ENCODE peak calls at places on chromosomes 11 and 22, in six cellular contexts. S, F, Y, E, A and D are unnamed samples.

GRCh38 chr11:16958833-16959232 is 55.4 kb downstream of the PLEKHA7 start:
- DNase-seq in S (no peak), F (no peak), Y (peak), E (no peak), A (no peak), D (no peak)

GRCh38 chr11:16881074-16881709 is 133.0 kb downstream of the PLEKHA7 start:
- DNase-seq in S (peak), F (no peak), Y (peak), E (peak), A (peak), D (peak)

GRCh38 chr11:128735935-128736610 is 42.2 kb downstream of the FLI1 start:
- DNase-seq in S (no peak), F (no peak), Y (no peak), E (no peak), A (no peak), D (no peak)

GRCh38 chr22:23517804-23518380 is 62.2 kb downstream of the IGLL1 start:
- DNase-seq in S (no peak), F (no peak), Y (no peak), E (no peak), A (no peak), D (no peak)

GRCh38 chr11:106585061-106585460 is 433.2 kb downstream of the GUCY1A2 start:
- DNase-seq in S (no peak), F (peak), Y (no peak), E (peak), A (no peak), D (no peak)

GRCh38 chr11:75577198-75577597 is 15.1 kb downstream of the SERPINH1 start:
- DNase-seq in S (no peak), F (no peak), Y (peak), E (no peak), A (peak), D (no peak)

GRCh38 chr22:50577987-50578775 is at the start of gene CPT1B:
- DNase-seq in S (peak), F (no peak), Y (peak), E (no peak), A (peak), D (no peak)

GRCh38 chr22:49904040-49904369 is 14.2 kb downstream of the ALG12 start:
- DNase-seq in S (no peak), F (no peak), Y (no peak), E (no peak), A (no peak), D (no peak)

GRCh38 chr22:36486619-36487384 is 5.4 kb upstream of the TXN2 start:
- DNase-seq in S (no peak), F (peak), Y (no peak), E (peak), A (peak), D (no peak)

GRCh38 chr11:2796091-2796490 is 89.5 kb downstream of the CDKN1C start:
- DNase-seq in S (peak), F (no peak), Y (no peak), E (no peak), A (no peak), D (no peak)

GRCh38 chr11:44711113-44711512 is 15.6 kb upstream of the TSPAN18 start:
- DNase-seq in S (no peak), F (no peak), Y (no peak), E (no peak), A (no peak), D (no peak)

GRCh38 chr22:42683599-42684283 is 34.5 kb upstream of the CYB5R3 start:
- DNase-seq in S (peak), F (no peak), Y (no peak), E (no peak), A (peak), D (no peak)

GRCh38 chr11:71478216-71478840 is 25.3 kb downstream of the NADSYN1 start:
- DNase-seq in S (no peak), F (no peak), Y (no peak), E (no peak), A (no peak), D (no peak)

GRCh38 chr11:59224419-59224928 is 11.7 kb upstream of the MPEG1 start:
- DNase-seq in S (no peak), F (no peak), Y (no peak), E (no peak), A (peak), D (no peak)

GRCh38 chr11:7098235-7098832 is 9.5 kb downstream of the RBMXL2 start:
- DNase-seq in S (no peak), F (peak), Y (no peak), E (peak), A (no peak), D (peak)

GRCh38 chr11:74012072-74012809 is 3.4 kb upstream of the UCP3 start:
- DNase-seq in S (no peak), F (no peak), Y (no peak), E (no peak), A (no peak), D (no peak)

GRCh38 chr22:27461470-27461869 is 340.1 kb downstream of the MN1 start:
- DNase-seq in S (no peak), F (no peak), Y (no peak), E (peak), A (no peak), D (peak)

GRCh38 chr22:45418770-45419138 is 5.3 kb downstream of the RIBC2 start:
- DNase-seq in S (no peak), F (no peak), Y (no peak), E (no peak), A (no peak), D (no peak)

GRCh38 chr11:72703281-72704008 is 29.2 kb upstream of the PDE2A start:
- DNase-seq in S (peak), F (no peak), Y (no peak), E (peak), A (peak), D (no peak)

GRCh38 chr11:118705111-118705741 is 25.8 kb upstream of the TREH start:
- DNase-seq in S (no peak), F (no peak), Y (peak), E (no peak), A (no peak), D (no peak)

GRCh38 chr11:43992834-43993637 is 50.6 kb downstream of the C11orf96 start:
- DNase-seq in S (no peak), F (no peak), Y (no peak), E (peak), A (peak), D (peak)

GRCh38 chr22:20141186-20142077 is 9.4 kb downstream of the CCDC188 start:
- DNase-seq in S (no peak), F (no peak), Y (no peak), E (peak), A (no peak), D (peak)

GRCh38 chr11:116703421-116703820 is 69.4 kb downstream of the BUD13 start:
- DNase-seq in S (no peak), F (no peak), Y (peak), E (no peak), A (no peak), D (no peak)

GRCh38 chr11:30364139-30364875 is 41.4 kb downstream of the ARL14EP start:
- DNase-seq in S (no peak), F (no peak), Y (no peak), E (no peak), A (no peak), D (no peak)

GRCh38 chr11:2523821-2524391 is 79.1 kb downstream of the KCNQ1 start:
- DNase-seq in S (no peak), F (no peak), Y (peak), E (no peak), A (no peak), D (no peak)

GRCh38 chr11:43989162-43989961 is 46.9 kb downstream of the C11orf96 start:
- DNase-seq in S (peak), F (no peak), Y (no peak), E (no peak), A (peak), D (no peak)

GRCh38 chr22:17523925-17524324 is 39.4 kb upstream of the SLC25A18 start:
- DNase-seq in S (no peak), F (no peak), Y (no peak), E (no peak), A (no peak), D (no peak)

GRCh38 chr11:8564526-8564925 is 29.5 kb downstream of the STK33 start:
- DNase-seq in S (no peak), F (no peak), Y (no peak), E (no peak), A (no peak), D (no peak)

GRCh38 chr11:117059611-117060010 is 38.6 kb downstream of the SIK3 start:
- DNase-seq in S (no peak), F (no peak), Y (no peak), E (no peak), A (no peak), D (no peak)

GRCh38 chr11:33402066-33402465 is 144.9 kb downstream of the HIPK3 start:
- DNase-seq in S (no peak), F (no peak), Y (no peak), E (no peak), A (no peak), D (no peak)

GRCh38 chr11:114563077-114563476 is 3.4 kb upstream of the NXPE1 start:
- DNase-seq in S (no peak), F (no peak), Y (no peak), E (peak), A (no peak), D (no peak)
- H3K4me3 ChIP-seq in S (no peak), F (no peak), Y (no peak), E (no peak), A (no peak), D (no peak)

GRCh38 chr11:21988477-21988876 is 204.4 kb upstream of the ANO5 start:
- DNase-seq in S (no peak), F (peak), Y (no peak), E (no peak), A (no peak), D (no peak)
- TF ChIP-seq CTCF in S (no peak), F (no peak), Y (no peak), E (no peak), A (peak), D (no peak)

DNA sequence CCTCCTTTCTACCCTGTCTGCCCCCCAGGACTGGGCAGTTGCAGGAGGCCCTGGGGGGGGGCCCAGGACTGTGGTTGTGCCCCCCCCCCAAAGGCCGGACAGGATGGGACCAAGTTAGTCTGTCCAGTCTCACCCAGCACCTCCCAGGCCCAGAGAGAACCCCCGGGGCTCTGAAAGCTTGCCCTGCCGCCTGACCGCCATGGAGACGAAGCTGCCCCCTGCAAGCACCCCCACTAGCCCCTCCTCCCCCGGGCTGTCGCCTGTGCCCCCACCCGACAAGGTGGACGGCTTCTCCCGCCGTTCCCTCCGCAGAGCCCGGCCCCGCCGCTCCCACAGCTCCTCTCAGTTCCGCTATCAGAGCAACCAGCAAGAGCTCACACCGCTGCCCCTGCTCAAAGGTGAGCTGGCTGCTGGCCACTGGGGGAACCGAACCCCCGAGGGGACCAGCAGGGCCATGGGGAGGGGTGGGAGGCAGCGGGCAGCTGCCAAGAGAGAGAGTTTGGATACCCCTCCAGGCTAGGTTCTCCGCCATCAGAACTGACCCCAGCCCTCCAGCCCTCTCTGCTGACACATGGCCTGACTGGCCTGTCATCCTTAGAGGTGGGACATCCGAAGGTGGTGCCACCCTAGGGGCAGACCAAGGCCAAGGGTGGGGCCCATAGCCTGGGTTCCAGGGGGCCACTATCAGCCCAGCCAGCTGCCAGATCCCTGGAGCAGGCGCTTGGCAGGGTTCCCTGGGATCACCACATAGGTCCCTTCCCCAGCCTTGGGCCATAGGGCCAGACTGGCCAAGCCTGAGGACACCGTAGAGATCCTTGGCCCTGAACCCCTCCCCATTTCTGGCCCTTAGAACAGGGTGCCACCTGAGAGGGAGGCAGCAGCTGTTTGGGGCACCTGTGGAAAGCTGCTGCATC is 1.3 kb downstream of the PPP2R5B start:
- DNase-seq in S (no peak), F (no peak), Y (no peak), E (no peak), A (no peak), D (no peak)
- H3K4me3 ChIP-seq in S (peak), F (peak), Y (peak), E (peak), A (peak), D (peak)

DNA sequence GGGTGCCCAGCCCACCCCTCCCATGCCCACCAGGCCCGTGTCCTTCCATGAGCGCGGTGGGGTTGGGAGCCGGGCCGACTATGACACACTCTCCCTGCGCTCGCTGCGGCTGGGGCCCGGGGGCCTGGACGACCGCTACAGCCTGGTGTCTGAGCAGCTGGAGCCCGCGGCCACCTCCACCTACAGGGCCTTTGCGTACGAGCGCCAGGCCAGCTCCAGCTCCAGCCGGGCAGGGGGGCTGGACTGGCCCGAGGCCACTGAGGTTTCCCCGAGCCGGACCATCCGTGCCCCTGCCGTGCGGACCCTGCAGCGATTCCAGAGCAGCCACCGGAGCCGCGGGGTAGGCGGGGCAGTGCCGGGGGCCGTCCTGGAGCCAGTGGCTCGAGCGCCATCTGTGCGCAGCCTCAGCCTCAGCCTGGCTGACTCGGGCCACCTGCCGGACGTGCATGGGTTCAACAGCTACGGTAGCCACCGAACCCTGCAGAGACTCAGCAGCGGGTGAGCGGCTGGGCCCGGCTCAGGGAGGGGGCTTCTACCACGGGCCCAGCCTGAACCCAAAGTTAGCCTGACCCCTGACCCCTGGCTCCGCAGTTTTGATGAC is 3.0 kb downstream of the PKP3 start:
- DNase-seq in S (no peak), F (peak), Y (peak), E (peak), A (peak), D (peak)
- TF ChIP-seq CTCF in S (peak), F (peak), Y (peak), E (peak), A (peak), D (peak)